ENCODE peak calls at places on chromosomes 16 and 17, in four cellular contexts. M is OCI-LY7, F is IMR-90, T is HCT116. X is an unnamed sample.

GRCh38 chr17:4968916-4969550 is 1.4 kb upstream of the SPAG7 start:
- DNase-seq in M (no peak), F (peak; percentile 95), T (no peak), X (peak; percentile 79)

GRCh38 chr17:81097134-81097942 is 62.4 kb downstream of the BAIAP2 start:
- DNase-seq in M (no peak), F (peak; percentile 84), T (peak; percentile 75), X (peak; percentile 94)

GRCh38 chr17:3981455-3981854 is 17.2 kb upstream of the ATP2A3 start:
- DNase-seq in M (no peak), F (no peak), T (no peak), X (no peak)

GRCh38 chr17:31095239-31096105 is 695 bp downstream of the NF1 start:
- DNase-seq in M (peak; percentile 31), F (peak; percentile 47), T (no peak), X (peak; percentile 77)

GRCh38 chr16:47716571-47716970 is 255.4 kb downstream of the PHKB start:
- DNase-seq in M (no peak), F (no peak), T (no peak), X (no peak)

GRCh38 chr17:77098884-77099545 is 41.8 kb upstream of the SEC14L1 start:
- DNase-seq in M (no peak), F (peak; percentile 85), T (no peak), X (peak; percentile 73)

GRCh38 chr16:79422061-79422460 is 178.5 kb downstream of the MAF start:
- DNase-seq in M (no peak), F (no peak), T (no peak), X (no peak)

GRCh38 chr16:15518412-15519351 is 84.3 kb downstream of the BMERB1 start:
- DNase-seq in M (no peak), F (peak; percentile 76), T (no peak), X (peak; percentile 17)

GRCh38 chr17:81842378-81842724 is 7.5 kb upstream of the PPP1R27 start:
- DNase-seq in M (no peak), F (no peak), T (no peak), X (no peak)

GRCh38 chr17:49337900-49338299 is 24.1 kb downstream of the ZNF652 start:
- DNase-seq in M (no peak), F (peak; percentile 70), T (no peak), X (no peak)

GRCh38 chr16:78639775-78640174 is 540.3 kb downstream of the WWOX start:
- DNase-seq in M (no peak), F (no peak), T (no peak), X (no peak)

GRCh38 chr16:648786-649589 is at the start of gene WDR90:
- DNase-seq in M (peak; percentile 94), F (peak; percentile 86), T (peak; percentile 59), X (peak; percentile 96)

GRCh38 chr16:11331967-11332366 is 13.3 kb upstream of the RMI2 start:
- DNase-seq in M (no peak), F (no peak), T (no peak), X (no peak)

GRCh38 chr17:29930399-29931010 is 477 bp upstream of the SSH2 start:
- DNase-seq in M (no peak), F (peak; percentile 41), T (no peak), X (no peak)

GRCh38 chr16:4914528-4915225 is 22.3 kb downstream of the PPL start:
- DNase-seq in M (no peak), F (no peak), T (no peak), X (no peak)

GRCh38 chr17:54968259-54968953 is at the start of the genes COX11 and STXBP4:
- DNase-seq in M (peak; percentile 98), F (peak; percentile 97), T (peak; percentile 98), X (peak; percentile 97)

GRCh38 chr17:7841622-7842379 is 7.8 kb downstream of the KDM6B start:
- DNase-seq in M (peak; percentile 90), F (peak; percentile 91), T (peak; percentile 79), X (peak; percentile 97)

GRCh38 chr17:76004750-76005262 is 4.2 kb downstream of the CDK3 start:
- DNase-seq in M (no peak), F (peak; percentile 58), T (no peak), X (no peak)

GRCh38 chr17:70208825-70209555 is 39.7 kb downstream of the KCNJ2 start:
- DNase-seq in M (no peak), F (no peak), T (no peak), X (peak; percentile 6)

GRCh38 chr17:16467886-16468285 is 24.1 kb downstream of the LRRC75A start:
- DNase-seq in M (no peak), F (no peak), T (no peak), X (no peak)

GRCh38 chr17:65523411-65523810 is 38.0 kb downstream of the AXIN2 start:
- DNase-seq in M (no peak), F (peak; percentile 17), T (no peak), X (no peak)

GRCh38 chr16:30658731-30659506 is 688 bp downstream of the FBRS start:
- DNase-seq in M (peak; percentile 98), F (peak; percentile 97), T (peak; percentile 94), X (peak; percentile 99)

GRCh38 chr16:11201498-11202259 is 54.3 kb downstream of the SOCS1 start:
- DNase-seq in M (no peak), F (peak; percentile 93), T (peak; percentile 86), X (peak; percentile 50)

GRCh38 chr17:59897090-59897489 is 4.2 kb downstream of the RPS6KB1 start:
- DNase-seq in M (no peak), F (peak; percentile 71), T (no peak), X (no peak)

GRCh38 chr17:61758430-61758829 is 104.9 kb downstream of the BRIP1 start:
- DNase-seq in M (no peak), F (no peak), T (no peak), X (no peak)

DNA sequence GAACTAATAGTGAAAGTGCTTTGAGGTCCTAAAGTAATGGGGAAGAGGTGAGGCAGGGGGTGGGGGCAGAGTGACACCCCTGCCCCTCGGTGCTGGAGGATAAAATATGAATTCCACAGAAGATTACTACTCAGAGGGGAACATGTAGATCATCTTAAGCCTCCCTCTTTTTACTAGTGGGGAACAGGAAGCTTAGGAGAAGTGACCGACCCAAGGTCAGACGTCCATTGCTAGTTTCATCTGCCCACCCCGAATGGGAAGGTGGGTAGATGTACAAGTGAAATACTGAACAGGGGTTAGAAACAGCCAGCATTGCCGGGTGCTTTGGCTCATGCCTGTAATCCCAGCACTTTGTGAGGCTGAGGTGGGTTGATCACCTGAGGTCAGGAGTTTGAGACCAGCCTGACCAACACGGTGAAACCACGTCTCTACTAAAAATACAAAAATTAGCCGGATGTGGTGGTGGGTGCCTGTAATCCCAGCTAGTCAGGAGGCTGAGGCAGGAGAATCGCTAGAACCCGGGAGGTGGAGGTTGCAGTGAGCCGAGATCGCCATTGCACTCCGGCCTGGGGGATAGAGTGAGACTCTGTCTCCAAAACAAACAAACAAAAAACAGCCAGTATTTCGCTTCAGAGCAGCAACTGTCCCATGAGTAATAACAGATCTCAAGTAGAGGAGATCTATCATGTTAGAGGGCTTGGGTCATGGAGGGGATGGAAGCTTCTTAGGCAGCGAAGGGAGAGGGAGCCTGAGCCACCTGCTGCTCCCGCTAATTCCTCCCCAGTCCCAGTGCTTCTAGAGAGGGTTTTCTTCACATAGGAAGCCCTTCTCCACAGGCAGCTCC is 1.2 kb upstream of the NR1D1 start:
- DNase-seq in M (no peak), F (no peak), T (no peak), X (no peak)
- H3K4me3 ChIP-seq in M (peak overlapping the region; percentile 78), F (no peak overlapping the region), T (peak overlapping the region; percentile 76), X (no peak overlapping the region)

GRCh38 chr16:85945424-85945751 is 46.4 kb downstream of the IRF8 start:
- DNase-seq in M (no peak), F (no peak), T (no peak), X (no peak)

GRCh38 chr16:85944572-85945423 is 45.8 kb downstream of the IRF8 start:
- DNase-seq in M (peak; percentile 37), F (no peak), T (no peak), X (no peak)

GRCh38 chr16:85946680-85947510 is 47.9 kb downstream of the IRF8 start:
- DNase-seq in M (no peak), F (no peak), T (no peak), X (no peak)

GRCh38 chr16:85941863-85942644 is 43.1 kb downstream of the IRF8 start:
- DNase-seq in M (no peak), F (no peak), T (no peak), X (no peak)

DNA sequence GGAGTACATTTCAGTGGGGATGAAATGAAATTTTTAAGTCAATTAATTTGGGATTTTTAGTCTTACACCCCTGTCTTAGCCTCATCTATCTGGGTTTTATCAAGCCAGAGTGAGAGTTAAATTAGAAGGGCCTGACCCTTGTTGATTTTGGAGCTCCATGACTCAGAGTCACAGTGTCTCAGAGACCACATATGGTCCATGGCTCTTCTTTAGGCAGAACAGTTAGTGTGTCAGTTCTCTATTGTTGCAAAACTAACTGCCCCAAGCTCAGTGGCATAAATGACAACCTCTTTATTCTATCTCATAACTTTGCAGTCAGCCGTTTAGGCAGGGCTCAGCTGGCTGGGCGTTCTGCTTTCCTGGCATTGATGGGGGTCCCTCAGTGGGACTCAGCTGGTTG is 44.7 kb downstream of the IRF8 start:
- DNase-seq in M (no peak), F (no peak), T (no peak), X (no peak)
- H3K4me2 ChIP-seq in M (no peak overlapping the region), F (no peak overlapping the region), T (no peak overlapping the region), X (no peak overlapping the region)

DNA sequence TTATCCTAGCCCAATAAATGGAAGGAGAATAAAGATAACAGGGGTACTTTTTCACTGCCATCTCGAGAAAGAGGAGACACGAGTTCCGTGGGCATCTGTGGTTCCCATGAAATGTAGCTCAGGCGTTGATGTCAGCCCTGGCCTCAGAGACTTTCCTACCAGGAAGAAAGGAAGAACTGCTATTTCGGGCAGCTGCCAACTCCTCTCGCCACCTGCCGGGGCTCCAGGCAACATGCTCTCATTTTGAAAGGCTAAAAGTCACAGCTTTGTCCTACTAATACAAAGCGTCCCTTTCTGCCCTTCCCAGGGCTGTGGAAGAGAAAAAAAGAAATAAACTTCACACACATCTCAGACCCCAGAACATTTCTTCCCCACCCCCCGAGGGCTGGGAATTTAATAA is 65.8 kb downstream of the DHRS7C start:
- DNase-seq in M (no peak), F (no peak), T (no peak), X (no peak)
- TF ChIP-seq CTCF in M (no peak), F (no peak), T (no peak), X (no peak)

DNA sequence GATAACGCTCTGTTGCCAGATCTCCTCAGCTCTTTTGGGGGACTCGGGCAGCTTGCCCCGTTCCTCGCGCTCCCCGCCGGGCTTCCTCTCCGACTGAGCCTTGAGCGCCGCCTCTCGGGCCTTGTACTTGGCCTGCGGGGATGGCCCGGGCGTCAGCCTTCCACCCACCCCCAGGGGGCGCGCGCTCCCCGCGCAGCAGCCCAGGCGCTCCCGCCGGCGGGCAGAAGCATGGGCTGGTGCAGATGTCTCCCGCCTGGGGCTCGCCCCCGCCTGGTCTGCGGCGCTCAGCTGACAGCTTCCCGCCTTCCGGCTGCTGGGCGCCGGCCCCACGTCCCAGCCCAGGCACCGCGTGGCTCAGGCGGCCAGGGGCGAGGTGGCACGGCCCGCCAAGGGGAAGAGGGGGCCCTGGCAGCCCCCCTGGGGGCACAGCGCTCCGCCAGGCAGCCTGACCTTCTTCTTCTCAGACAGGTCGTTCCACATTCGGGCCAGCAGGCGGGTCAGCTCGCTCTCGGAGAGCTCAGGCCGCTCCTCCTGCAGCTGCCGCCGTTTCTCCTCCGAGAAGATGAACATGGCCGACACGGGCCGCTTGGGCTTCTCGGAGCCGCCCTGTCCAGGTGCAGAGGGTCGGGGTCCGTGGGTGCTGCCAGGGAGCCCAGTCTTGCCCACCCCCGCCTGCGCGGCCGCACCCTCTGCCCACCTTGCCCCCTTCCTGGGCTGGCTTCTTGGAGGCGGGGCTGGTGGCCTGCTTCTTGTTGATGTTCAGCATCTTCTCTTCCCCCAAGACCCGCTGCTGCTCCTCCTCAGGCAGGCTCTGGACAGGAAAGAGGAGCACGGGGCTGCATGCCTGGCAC is 8.9 kb downstream of the UBTF start:
- DNase-seq in M (peak; percentile 94), F (peak; percentile 85), T (peak; percentile 63), X (peak; percentile 93)
- H3K4me3 ChIP-seq in M (peak overlapping the region; percentile 52), F (no peak overlapping the region), T (peak overlapping the region; percentile 2), X (no peak overlapping the region)

X was measured in hepatocyte.